ENCODE peak calls at places on chromosomes 3 and 15, in five cellular contexts. M is transverse colon, F is HCT116, A is prostate gland, Q is sigmoid colon. Z is an unnamed sample.

GRCh38 chr3:53570709-53571108 is 76.3 kb downstream of the CACNA1D start:
- DNase-seq in M (no peak), F (peak), A (no peak), Q (no peak), Z (no peak)

GRCh38 chr3:127848131-127849129 is 26.1 kb upstream of the MGLL start:
- DNase-seq in M (no peak), F (no peak), A (no peak), Q (no peak), Z (no peak)

GRCh38 chr3:195095035-195095703 is 175.8 kb downstream of the XXYLT1 start:
- DNase-seq in M (peak), F (no peak), A (no peak), Q (no peak), Z (no peak)

GRCh38 chr3:45992133-45992729 is 3.4 kb downstream of the FYCO1 start:
- DNase-seq in M (no peak), F (no peak), A (no peak), Q (peak), Z (no peak)

GRCh38 chr15:32729700-32730099 is 11.9 kb downstream of the GREM1 start:
- DNase-seq in M (no peak), F (no peak), A (no peak), Q (no peak), Z (no peak)

GRCh38 chr15:98676586-98677270 is 28.4 kb downstream of the IGF1R start:
- DNase-seq in M (no peak), F (no peak), A (no peak), Q (no peak), Z (no peak)

GRCh38 chr15:61681038-61681418 is 379.2 kb downstream of the VPS13C start:
- DNase-seq in M (no peak), F (no peak), A (no peak), Q (no peak), Z (peak)

GRCh38 chr3:37163262-37164020 is 10.9 kb downstream of the LRRFIP2 start:
- DNase-seq in M (no peak), F (no peak), A (no peak), Q (no peak), Z (no peak)

GRCh38 chr15:52143862-52144261 is 31.3 kb upstream of the BCL2L10 start:
- DNase-seq in M (no peak), F (no peak), A (no peak), Q (no peak), Z (no peak)

GRCh38 chr15:67531379-67532059 is 10.6 kb downstream of the C15orf61 start:
- DNase-seq in M (no peak), F (no peak), A (no peak), Q (no peak), Z (no peak)

GRCh38 chr3:132404276-132404675 is 13.0 kb upstream of the DNAJC13 start:
- DNase-seq in M (no peak), F (no peak), A (no peak), Q (no peak), Z (no peak)

GRCh38 chr15:63178034-63178433 is 11.4 kb upstream of the RAB8B start:
- DNase-seq in M (no peak), F (no peak), A (no peak), Q (no peak), Z (no peak)

GRCh38 chr3:182241777-182242556 is 530.2 kb downstream of the SOX2 start:
- DNase-seq in M (no peak), F (no peak), A (no peak), Q (peak), Z (no peak)

GRCh38 chr3:196927571-196928453 is 14.5 kb downstream of the NCBP2 start:
- DNase-seq in M (no peak), F (no peak), A (no peak), Q (no peak), Z (no peak)

GRCh38 chr3:70550723-70551319 is 238.4 kb upstream of the MDFIC2 start:
- DNase-seq in M (peak), F (no peak), A (peak), Q (peak), Z (no peak)

GRCh38 chr3:137024348-137024747 is 66.6 kb downstream of the IL20RB start:
- DNase-seq in M (no peak), F (no peak), A (no peak), Q (no peak), Z (no peak)

GRCh38 chr15:57752426-57752825 is 45.9 kb downstream of the POLR2M start:
- DNase-seq in M (no peak), F (no peak), A (no peak), Q (no peak), Z (no peak)

GRCh38 chr3:197297020-197297419 is 1.4 kb downstream of the DLG1 start:
- DNase-seq in M (no peak), F (no peak), A (peak), Q (no peak), Z (no peak)

GRCh38 chr15:58669108-58669507 is 80.4 kb downstream of the ADAM10 start:
- DNase-seq in M (no peak), F (no peak), A (no peak), Q (no peak), Z (no peak)

GRCh38 chr15:43702701-43703433 is 9.2 kb downstream of the CKMT1A start:
- DNase-seq in M (no peak), F (no peak), A (no peak), Q (no peak), Z (no peak)
- H3K27ac ChIP-seq in M (no peak), F (no peak), A (no peak), Q (no peak), Z (no peak)

GRCh38 chr3:49812916-49813496 is 747 bp downstream of the UBA7 start:
- DNase-seq in M (no peak), F (no peak), A (no peak), Q (no peak), Z (no peak)

GRCh38 chr3:49813497-49814174 is at the start of gene UBA7:
- DNase-seq in M (peak), F (no peak), A (peak), Q (peak), Z (peak)
- TF ChIP-seq POLR2AphosphoS5 in M (no peak), F (no peak), A (peak), Q (no peak), Z (peak)

DNA sequence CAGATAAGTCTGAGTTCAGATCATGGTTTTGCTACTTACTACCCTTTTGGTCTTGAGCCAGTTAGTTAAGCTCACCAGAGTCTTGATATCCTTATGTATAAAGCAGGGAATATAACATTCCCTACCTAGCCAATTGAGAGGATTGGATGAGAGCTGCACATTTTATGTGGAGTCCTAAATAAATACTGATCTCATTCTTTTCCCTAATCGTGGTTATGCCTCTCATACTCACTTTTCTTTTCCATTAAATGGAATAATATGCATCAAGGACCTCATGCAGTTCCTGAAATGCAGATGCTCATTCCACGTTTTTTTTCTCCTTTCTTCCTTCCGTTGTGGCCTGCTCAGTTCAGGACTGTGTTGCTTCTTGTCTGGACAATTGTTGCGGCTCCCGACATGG is 90.1 kb downstream of the NFKBIZ start:
- DNase-seq in M (no peak), F (no peak), A (no peak), Q (no peak), Z (no peak)
- H3K27ac ChIP-seq in M (no peak), F (no peak), A (no peak), Q (no peak), Z (no peak)

DNA sequence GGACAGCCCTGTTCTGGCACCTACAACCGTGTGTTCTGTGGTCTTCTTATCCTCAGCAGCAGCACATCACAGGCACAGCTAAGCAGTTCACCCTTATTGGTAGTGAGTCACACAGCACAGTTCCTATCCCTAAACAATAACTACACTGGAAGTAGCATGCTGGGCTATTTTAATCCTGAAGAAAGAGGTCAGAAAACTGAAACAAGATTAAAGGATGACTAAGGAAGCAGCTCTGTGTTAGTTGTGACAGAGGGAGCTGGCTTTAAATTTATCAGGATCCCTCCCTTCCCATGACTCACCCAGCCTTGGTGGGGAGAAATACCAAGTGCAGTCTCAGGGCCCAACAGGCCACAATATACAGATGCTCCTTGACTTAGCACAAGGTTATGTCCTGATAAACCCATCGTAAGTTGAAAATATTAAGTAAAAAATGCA is 144.3 kb downstream of the ERC2 start:
- DNase-seq in M (no peak), F (no peak), A (no peak), Q (no peak), Z (no peak)
- TF ChIP-seq POLR2AphosphoS5 in M (no peak), F (no peak), A (no peak), Q (no peak), Z (no peak)